ENCODE peak calls at places on chromosomes 5 and 9, in ten cellular contexts. U is epithelial cell of esophagus, O is neuronal stem cell, M is AG04449, I is DND-41, R is neural progenitor cell, V is foreskin fibroblast, H is pancreas, L is lower leg skin, D is A673. Z is an unnamed sample.

GRCh38 chr5:181241393-181241975 is 2.2 kb downstream of the RACK1 start:
- DNase-seq in L (no peak), M (peak), O (no peak), V (peak), I (peak), H (no peak), D (peak), U (peak), R (no peak), Z (no peak)

GRCh38 chr9:6598249-6598725 is 47.2 kb downstream of the GLDC start:
- DNase-seq in I (no peak), M (no peak), U (peak), D (no peak), O (no peak), L (no peak), V (no peak), R (no peak), H (no peak), Z (no peak)

GRCh38 chr9:113578877-113579269 is 115.3 kb downstream of the RGS3 start:
- DNase-seq in L (no peak), M (peak), I (peak), H (peak), V (peak), D (no peak), O (no peak), U (peak), R (no peak), Z (peak)

GRCh38 chr9:94490465-94490864 is 64.4 kb upstream of the PCAT7 start:
- DNase-seq in H (no peak), R (peak), L (no peak), D (no peak), M (no peak), V (no peak), U (peak), I (peak), O (peak), Z (no peak)

GRCh38 chr5:68587181-68587580 is 371.6 kb downstream of the PIK3R1 start:
- DNase-seq in L (no peak), H (no peak), I (no peak), M (peak), U (no peak), V (peak), R (no peak), O (no peak), D (no peak), Z (no peak)

GRCh38 chr5:121737120-121737519 is 114.6 kb upstream of the FTMT start:
- DNase-seq in D (no peak), L (no peak), U (no peak), H (no peak), R (no peak), O (no peak), V (no peak), I (no peak), M (no peak), Z (no peak)

GRCh38 chr5:146877783-146878470 is 630 bp downstream of the PPP2R2B start:
- DNase-seq in V (no peak), I (no peak), R (peak), D (peak), U (peak), O (peak), H (peak), M (no peak), L (no peak), Z (no peak)

GRCh38 chr5:108168915-108169314 is 213.0 kb downstream of the FBXL17 start:
- DNase-seq in O (no peak), I (no peak), L (no peak), D (peak), H (no peak), M (no peak), U (peak), R (no peak), V (no peak), Z (peak)

GRCh38 chr5:154405078-154405792 is 40.6 kb upstream of the SAP30L start:
- DNase-seq in U (peak), O (peak), M (no peak), L (peak), D (peak), H (peak), V (peak), R (peak), I (peak), Z (no peak)

GRCh38 chr9:8895498-8896224 is 1096.1 kb upstream of the DMAC1 start:
- DNase-seq in R (peak), V (no peak), D (peak), I (peak), H (no peak), U (peak), M (no peak), O (peak), L (no peak), Z (no peak)

GRCh38 chr5:168327994-168328393 is 36.5 kb downstream of the WWC1 start:
- DNase-seq in M (no peak), O (no peak), V (peak), H (no peak), D (no peak), I (no peak), L (no peak), U (peak), R (no peak), Z (peak)

GRCh38 chr9:69584746-69585145 is 87.4 kb downstream of the APBA1 start:
- DNase-seq in U (peak), H (no peak), M (no peak), D (no peak), I (no peak), L (no peak), R (no peak), O (no peak), V (peak), Z (no peak)

GRCh38 chr9:7756088-7756487 is 43.5 kb downstream of the DMAC1 start:
- DNase-seq in V (no peak), O (no peak), D (peak), L (no peak), H (no peak), R (no peak), U (peak), M (no peak), I (no peak), Z (no peak)

GRCh38 chr5:133385346-133385745 is 227.0 kb downstream of the FSTL4 start:
- DNase-seq in U (no peak), H (no peak), M (no peak), L (peak), V (no peak), O (no peak), R (no peak), I (no peak), D (no peak), Z (no peak)

GRCh38 chr9:125142560-125143376 is 560 bp downstream of the SCAI start:
- DNase-seq in L (no peak), I (peak), V (no peak), O (no peak), M (no peak), R (peak), H (peak), U (peak), D (peak), Z (no peak)

GRCh38 chr9:6897831-6898230 is 140.1 kb downstream of the KDM4C start:
- DNase-seq in I (no peak), M (no peak), D (no peak), H (no peak), O (no peak), L (no peak), R (no peak), U (no peak), V (no peak), Z (no peak)

GRCh38 chr9:93813221-93813620 is 141.9 kb downstream of the BARX1 start:
- DNase-seq in L (peak), I (no peak), H (no peak), M (no peak), U (no peak), D (no peak), V (no peak), O (no peak), R (no peak), Z (no peak)

GRCh38 chr5:138391859-138392386 is 39.4 kb downstream of the KDM3B start:
- DNase-seq in O (peak), H (no peak), D (no peak), V (no peak), R (peak), U (peak), I (no peak), M (no peak), L (no peak), Z (peak)

GRCh38 chr9:134171316-134172197 is 7.2 kb upstream of the RNU6ATAC start:
- DNase-seq in R (no peak), V (peak), H (no peak), I (no peak), D (no peak), L (peak), O (no peak), M (peak), U (no peak), Z (no peak)

DNA sequence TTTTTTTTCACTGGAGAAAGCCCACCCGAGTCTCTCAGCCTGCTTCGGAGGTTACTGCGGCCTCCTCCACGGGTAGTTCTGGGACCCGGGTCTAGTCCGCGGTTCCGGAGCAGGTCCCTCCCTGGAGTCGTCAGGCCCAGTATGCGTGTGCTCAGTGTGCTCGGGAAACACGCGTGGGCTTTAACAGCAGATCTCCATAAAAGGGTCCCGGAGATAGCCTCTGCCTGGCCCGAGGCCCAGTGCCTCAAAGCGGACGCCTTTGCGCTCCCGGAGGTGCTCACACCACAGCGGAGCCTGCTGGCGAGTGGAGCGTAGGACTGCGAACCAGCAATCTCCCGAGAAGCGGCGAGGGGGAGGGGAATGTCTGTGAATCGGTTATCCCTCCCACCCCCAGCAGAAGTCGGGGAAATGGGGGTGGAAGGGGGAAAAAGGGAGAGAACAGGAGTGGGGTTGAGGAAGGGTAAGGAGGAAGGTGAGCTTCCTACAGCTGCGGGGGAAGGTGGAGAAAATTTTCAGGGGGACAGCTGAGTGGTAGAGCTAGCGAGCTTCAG is 28.7 kb downstream of the CDKN2A start:
- DNase-seq in O (peak), D (no peak), M (no peak), L (no peak), H (peak), I (no peak), R (peak), U (peak), V (peak), Z (no peak)
- H3K4me3 ChIP-seq in O (peak), D (no peak), M (peak), L (no peak), H (peak), I (no peak), R (peak), U (peak), V (peak), Z (peak)

DNA sequence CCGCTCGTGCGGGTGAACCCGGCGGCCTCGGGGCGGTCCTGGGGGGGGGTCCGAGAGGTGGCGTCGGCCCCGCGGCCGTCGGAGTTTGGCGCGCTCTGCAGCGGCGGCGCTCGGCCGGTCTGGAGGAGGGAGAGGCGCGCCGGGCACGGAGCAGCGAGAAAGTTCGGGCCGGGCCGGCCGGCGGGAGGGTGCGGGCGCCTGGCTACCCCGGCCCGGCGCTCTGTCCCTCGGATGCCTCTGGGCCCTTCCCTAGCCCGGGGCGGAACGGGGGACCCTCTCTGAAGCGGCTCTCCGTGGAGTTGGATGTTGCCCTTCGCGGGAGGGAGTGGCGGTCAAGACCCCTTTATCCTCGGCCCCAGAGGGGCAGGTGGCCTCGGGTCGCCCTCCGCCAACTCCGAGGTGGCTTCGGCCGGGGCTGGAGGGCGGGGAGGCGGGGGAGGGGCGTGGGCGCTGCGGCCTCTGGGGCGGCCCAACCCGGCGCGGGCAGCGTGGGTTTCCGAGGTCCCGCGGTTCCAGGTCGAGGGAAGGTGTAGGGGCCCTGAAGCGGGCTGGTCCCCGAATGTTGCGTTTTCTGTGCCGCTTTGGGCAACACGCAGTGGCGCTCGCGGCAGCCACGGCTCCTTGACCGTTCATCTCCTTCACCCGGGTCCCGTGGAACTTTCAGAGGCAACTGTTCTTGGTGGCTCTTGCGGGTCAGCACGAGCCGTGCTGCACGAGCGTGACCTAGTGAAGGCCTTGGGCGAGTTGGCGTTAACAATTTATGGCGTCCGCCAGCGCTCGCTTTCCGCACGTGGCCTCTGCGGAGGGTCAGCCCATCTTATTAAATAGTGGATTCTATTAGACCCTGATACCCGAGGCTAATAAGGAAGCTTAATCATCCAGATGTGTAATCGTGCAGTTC is 290.5 kb downstream of the DOCK8 start:
- DNase-seq in H (peak), M (no peak), U (peak), D (no peak), V (peak), R (peak), I (no peak), L (no peak), O (peak), Z (no peak)
- H3K4me3 ChIP-seq in H (peak), M (no peak), U (peak), D (no peak), V (no peak), R (peak), I (no peak), L (peak), O (peak), Z (peak)

GRCh38 chr5:102290004-102290403 is 6.1 kb downstream of the SLCO4C1 start:
- DNase-seq in D (no peak), L (no peak), V (no peak), H (no peak), M (no peak), I (no peak), R (no peak), O (no peak), U (no peak), Z (no peak)

GRCh38 chr5:102294996-102295395 is 1.1 kb downstream of the SLCO4C1 start:
- DNase-seq in L (no peak), V (no peak), U (no peak), R (peak), O (no peak), D (no peak), I (no peak), M (no peak), H (no peak), Z (no peak)

GRCh38 chr5:102296229-102296817 is at the start of gene SLCO4C1:
- DNase-seq in O (peak), R (peak), H (peak), L (no peak), U (peak), D (peak), V (no peak), M (no peak), I (no peak), Z (peak)

DNA sequence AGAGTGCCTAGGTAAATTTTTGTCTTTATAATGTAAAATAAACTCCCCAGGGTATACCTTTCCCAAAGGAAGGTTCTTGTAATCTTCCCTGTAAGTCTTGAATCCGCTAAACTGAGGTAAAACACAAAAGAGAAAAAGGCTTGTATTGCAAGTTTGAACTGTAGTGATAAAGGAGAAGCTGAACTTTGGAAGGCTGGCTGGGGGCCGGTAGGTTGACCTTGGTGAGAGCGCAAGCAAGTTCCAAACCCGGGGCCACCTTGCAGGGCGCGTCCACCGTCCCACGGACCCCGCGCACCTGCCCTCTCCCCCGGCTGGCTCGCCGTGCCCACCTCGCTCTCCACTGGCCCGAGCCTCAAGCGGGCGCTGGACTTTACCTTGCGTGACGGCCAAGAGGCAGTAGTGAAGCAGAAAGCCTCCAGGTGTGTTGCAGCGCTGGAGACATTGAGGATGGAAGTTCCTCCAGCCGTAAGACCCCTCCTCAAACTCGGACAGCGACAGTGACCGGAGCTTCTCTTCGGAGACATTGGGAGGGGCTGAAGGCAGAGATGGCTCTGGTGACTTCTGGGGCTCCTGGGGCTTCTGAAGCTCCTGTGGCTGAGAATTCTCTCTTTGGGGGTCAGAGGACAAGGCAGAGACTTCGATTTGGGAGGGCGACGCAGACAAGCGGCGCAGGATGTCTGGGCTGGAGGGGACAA is 403 bp downstream of the SLCO4C1 start:
- DNase-seq in V (no peak), I (no peak), L (no peak), M (no peak), D (peak), R (no peak), H (peak), O (no peak), U (no peak), Z (no peak)
- H3K4me3 ChIP-seq in V (no peak), I (no peak), L (no peak), M (no peak), D (peak), R (peak), H (peak), O (peak), U (peak), Z (peak)

DNA sequence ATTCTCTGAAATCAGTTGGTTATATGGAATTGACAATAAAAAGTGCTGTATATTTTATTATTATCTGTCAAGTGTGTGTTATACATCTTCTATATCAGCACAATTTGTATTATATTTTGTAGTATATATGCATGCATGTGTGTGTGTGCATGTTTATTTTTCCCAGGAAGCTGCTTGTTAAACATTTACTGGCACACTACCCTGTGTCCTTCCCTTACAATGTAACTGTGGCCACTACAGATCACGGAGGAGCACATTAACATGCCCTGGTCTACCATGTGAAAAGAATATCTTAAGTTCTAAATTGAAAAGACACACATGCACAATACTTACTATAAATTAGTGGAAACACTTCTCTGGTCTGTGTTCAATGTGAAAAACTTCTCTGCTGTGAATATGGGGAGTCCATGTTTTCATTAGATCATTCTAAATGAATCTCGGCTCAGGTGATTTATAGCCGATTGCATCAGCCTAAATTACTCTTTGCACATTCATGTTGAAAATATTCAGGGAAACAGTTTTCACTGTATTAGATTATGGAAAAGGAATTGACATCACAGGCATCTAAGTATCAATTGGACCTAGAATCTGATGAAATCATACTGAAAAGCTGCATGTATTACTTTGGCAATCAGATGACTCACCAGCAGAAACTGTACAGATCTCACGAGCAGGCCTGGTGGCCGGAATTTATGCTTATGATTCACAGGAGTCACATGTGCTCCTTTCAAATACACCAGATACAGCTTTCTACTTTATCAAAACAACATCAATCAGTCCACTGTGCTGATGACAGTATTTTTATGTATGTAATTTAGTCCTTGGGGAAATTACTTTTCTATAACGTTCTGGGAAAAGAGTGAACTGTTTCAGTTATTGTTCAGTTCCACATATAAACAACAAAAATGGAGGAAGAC is 39.4 kb downstream of the LURAP1L start:
- DNase-seq in H (peak), M (peak), V (peak), L (no peak), O (no peak), U (peak), D (peak), I (no peak), R (no peak), Z (peak)
- H3K4me3 ChIP-seq in H (peak), M (peak), V (peak), L (no peak), O (no peak), U (no peak), D (peak), I (no peak), R (no peak), Z (peak)

DNA sequence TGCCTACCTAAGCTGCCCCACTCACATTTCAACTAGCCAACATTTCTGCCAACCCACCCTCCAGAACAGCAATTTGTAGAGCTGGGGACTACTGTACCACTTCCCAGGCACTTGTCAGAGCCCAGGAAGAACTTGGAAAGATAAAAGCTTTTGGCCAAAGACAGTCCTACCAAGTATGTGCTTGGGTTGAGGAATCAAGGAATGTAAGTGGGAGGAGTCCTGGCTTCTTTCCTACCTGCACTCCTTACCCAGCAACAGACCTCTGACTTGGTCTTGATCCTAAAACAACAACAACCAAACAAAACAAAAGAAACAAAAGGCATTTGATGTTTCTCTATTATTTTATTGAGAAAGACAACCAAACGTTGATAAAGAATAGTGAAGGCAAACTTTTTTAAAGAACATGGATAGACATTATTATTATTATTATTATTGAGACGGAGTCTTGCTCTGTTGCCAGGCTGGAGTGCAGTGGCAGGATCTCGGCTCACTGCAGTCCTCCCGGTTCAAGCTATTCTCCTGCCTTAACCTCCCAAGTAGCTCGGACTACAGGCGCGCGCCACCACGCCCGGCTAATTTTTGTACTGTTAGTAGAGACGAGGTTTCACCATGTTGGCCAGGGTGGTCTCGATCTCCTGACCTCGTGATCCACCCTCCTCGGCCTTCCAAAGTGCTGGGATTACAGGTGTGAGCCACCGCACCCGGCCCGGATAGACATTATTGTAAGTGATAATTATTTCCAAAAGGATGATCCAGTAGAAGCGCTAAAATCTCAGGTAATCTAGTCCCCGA is 33.5 kb downstream of the ANXA2R start:
- DNase-seq in R (no peak), I (no peak), V (no peak), H (no peak), U (peak), M (no peak), D (no peak), L (no peak), O (no peak), Z (no peak)
- H3K4me3 ChIP-seq in R (no peak), I (no peak), V (no peak), H (no peak), U (no peak), M (no peak), D (peak), L (no peak), O (no peak), Z (no peak)